ENCODE peak calls at places on chromosome 21, in nine cellular contexts. A is uterus, E is upper lobe of left lung, P is adrenal gland, R is heart right ventricle, U is left ventricle myocardium inferior, M is GM23338, L is heart left ventricle, K is AG04450. G is an unnamed sample.

GRCh38 chr21:44093761-44094160 is 13.4 kb upstream of the PWP2 start:
- DNase-seq in K (no peak), L (no peak), R (no peak), E (no peak), A (no peak), P (no peak), M (no peak), U (no peak), G (peak)

GRCh38 chr21:26892151-26892550 is 46.9 kb upstream of the ADAMTS1 start:
- DNase-seq in L (no peak), E (no peak), M (no peak), R (no peak), A (no peak), P (no peak), K (no peak), U (no peak), G (no peak)

GRCh38 chr21:44918581-44919033 is 2.1 kb downstream of the ITGB2 start:
- DNase-seq in K (no peak), U (no peak), M (peak), P (no peak), A (no peak), E (no peak), L (no peak), R (no peak), G (no peak)

GRCh38 chr21:38899277-38899947 is 93.7 kb downstream of the ETS2 start:
- DNase-seq in A (no peak), L (no peak), K (no peak), M (no peak), U (no peak), R (no peak), P (no peak), E (no peak), G (no peak)

GRCh38 chr21:38913120-38913975 is 107.6 kb downstream of the ETS2 start:
- DNase-seq in M (peak), U (peak), R (peak), A (peak), P (peak), E (peak), L (peak), K (peak), G (peak)

GRCh38 chr21:43613755-43614638 is 45.3 kb downstream of the HSF2BP start:
- DNase-seq in E (no peak), L (no peak), R (no peak), K (no peak), U (no peak), A (no peak), P (no peak), M (no peak), G (no peak)

GRCh38 chr21:31873696-31874599 is 1.1 kb downstream of the HUNK start:
- DNase-seq in K (no peak), A (peak), E (peak), U (peak), L (peak), P (peak), M (peak), R (peak), G (no peak)

GRCh38 chr21:39579734-39580332 is 32.9 kb upstream of the B3GALT5 start:
- DNase-seq in K (no peak), A (no peak), E (no peak), P (no peak), U (no peak), R (no peak), M (peak), L (no peak), G (no peak)

GRCh38 chr21:46188226-46189212 is 4.3 kb upstream of the SPATC1L start:
- DNase-seq in E (peak), A (peak), U (peak), R (peak), M (peak), P (peak), L (peak), K (no peak), G (peak)

GRCh38 chr21:35048183-35048601 is 910 bp downstream of the RUNX1 start:
- DNase-seq in U (no peak), R (no peak), L (no peak), K (no peak), M (no peak), A (no peak), P (peak), E (peak), G (no peak)

GRCh38 chr21:41953249-41953830 is 478 bp downstream of the C2CD2 start:
- DNase-seq in M (peak), E (no peak), P (no peak), U (peak), A (peak), R (peak), K (no peak), L (no peak), G (no peak)

GRCh38 chr21:45994738-45995685 is 13.4 kb downstream of the COL6A1 start:
- DNase-seq in K (no peak), A (peak), U (peak), P (peak), L (peak), R (peak), M (no peak), E (no peak), G (no peak)

GRCh38 chr21:45970674-45971486 is 10.7 kb upstream of the COL6A1 start:
- DNase-seq in U (peak), A (peak), R (peak), M (peak), P (peak), L (no peak), K (no peak), E (no peak), G (peak)

GRCh38 chr21:46559291-46559983 is 45.4 kb downstream of the S100B start:
- DNase-seq in R (no peak), A (no peak), L (no peak), U (no peak), M (no peak), E (no peak), P (peak), K (no peak), G (no peak)

GRCh38 chr21:32764186-32764585 is 7.4 kb downstream of the PAXBP1 start:
- DNase-seq in P (no peak), L (no peak), A (no peak), E (no peak), R (no peak), M (no peak), U (no peak), K (no peak), G (no peak)

GRCh38 chr21:44913425-44914175 is 7.1 kb downstream of the ITGB2 start:
- DNase-seq in E (no peak), M (no peak), R (no peak), K (no peak), P (no peak), A (no peak), U (no peak), L (no peak), G (no peak)

GRCh38 chr21:41316200-41316599 is 401 bp upstream of the FAM3B start:
- DNase-seq in U (no peak), L (no peak), A (no peak), K (no peak), E (no peak), P (no peak), M (no peak), R (no peak), G (no peak)

GRCh38 chr21:15741510-15741909 is 11.7 kb downstream of the USP25 start:
- DNase-seq in M (no peak), E (no peak), A (no peak), U (no peak), R (no peak), K (no peak), P (no peak), L (no peak), G (no peak)

GRCh38 chr21:38477241-38477640 is 21.0 kb downstream of the ERG start:
- DNase-seq in M (no peak), L (no peak), P (no peak), R (no peak), U (no peak), K (no peak), A (no peak), E (no peak), G (no peak)

GRCh38 chr21:39156024-39156423 is 27.2 kb downstream of the PSMG1 start:
- DNase-seq in P (no peak), L (no peak), A (no peak), E (no peak), M (no peak), R (no peak), K (no peak), U (no peak), G (no peak)

DNA sequence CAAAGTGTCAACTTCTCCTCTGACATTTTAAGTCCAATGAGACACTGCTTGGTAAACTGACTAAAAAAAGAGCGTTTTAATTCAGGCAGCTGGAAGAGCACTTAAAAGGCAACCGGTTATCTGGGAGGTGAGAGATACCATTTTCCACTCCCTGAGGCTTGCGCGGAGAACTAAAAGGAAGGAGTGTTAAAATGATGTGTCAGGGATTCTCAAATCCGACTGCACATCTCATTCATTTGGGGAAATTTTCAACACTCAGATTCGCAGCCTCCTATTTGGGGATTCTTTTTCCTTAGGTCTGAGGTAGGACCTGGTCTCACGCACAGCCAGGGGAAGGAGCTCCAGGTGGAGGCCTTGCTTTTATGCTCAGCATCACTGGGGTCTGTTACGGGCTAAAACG is 153.9 kb downstream of the GABPA start:
- DNase-seq in K (no peak), E (no peak), A (no peak), M (no peak), R (no peak), L (no peak), P (no peak), U (no peak), G (no peak)
- H3K27ac ChIP-seq in K (no peak), E (no peak), A (no peak), M (peak), R (no peak), L (no peak), P (no peak), U (no peak), G (no peak)

GRCh38 chr21:33894736-33895288 is 20.8 kb downstream of the ATP5PO start:
- DNase-seq in R (peak), P (peak), M (peak), U (peak), E (peak), L (peak), K (peak), A (peak), G (peak)
- TF ChIP-seq CTCF in R (peak), P (peak), M (peak), U (peak), E (peak), L (peak), K (peak), A (peak), G (peak)

GRCh38 chr21:36093512-36093911 is 23.7 kb downstream of the CBR1 start:
- DNase-seq in K (no peak), U (no peak), E (no peak), P (no peak), L (no peak), R (no peak), A (no peak), M (no peak), G (no peak)

GRCh38 chr21:36089946-36090345 is 20.1 kb downstream of the CBR1 start:
- DNase-seq in P (no peak), A (no peak), U (no peak), K (no peak), R (no peak), E (no peak), L (no peak), M (no peak), G (no peak)

GRCh38 chr21:36096398-36097290 is 26.8 kb downstream of the CBR1 start:
- DNase-seq in U (no peak), K (no peak), M (peak), E (no peak), A (no peak), L (no peak), R (no peak), P (no peak), G (no peak)

GRCh38 chr21:36097427-36098230 is 27.8 kb downstream of the CBR1 start:
- DNase-seq in R (no peak), M (no peak), L (no peak), K (no peak), A (no peak), E (no peak), U (no peak), P (no peak), G (no peak)

GRCh38 chr21:36092676-36093075 is 22.9 kb downstream of the CBR1 start:
- DNase-seq in P (no peak), R (no peak), U (no peak), A (no peak), E (no peak), K (no peak), L (no peak), M (no peak), G (no peak)
- H3K4me3 ChIP-seq in P (no peak), R (no peak), U (no peak), A (no peak), E (no peak), K (no peak), L (no peak), M (no peak), G (no peak)

GRCh38 chr21:36430841-36431240 is 45.6 kb downstream of the CHAF1B start:
- DNase-seq in L (no peak), R (no peak), P (no peak), U (no peak), A (no peak), M (no peak), E (no peak), K (no peak), G (no peak)
- H3K27ac ChIP-seq in L (no peak), R (peak), P (peak), U (peak), A (peak), M (no peak), E (peak), K (no peak), G (peak)

GRCh38 chr21:36658926-36659325 is 40.0 kb upstream of the SIM2 start:
- DNase-seq in U (no peak), R (no peak), K (no peak), M (no peak), L (no peak), A (no peak), P (no peak), E (no peak), G (no peak)

GRCh38 chr21:36664678-36665022 is 34.3 kb upstream of the SIM2 start:
- DNase-seq in E (no peak), M (no peak), K (no peak), R (peak), L (no peak), A (no peak), U (no peak), P (peak), G (no peak)

GRCh38 chr21:36663033-36663855 is 35.7 kb upstream of the SIM2 start:
- DNase-seq in L (no peak), R (no peak), A (no peak), E (no peak), M (no peak), K (no peak), P (no peak), U (no peak), G (no peak)

GRCh38 chr21:36657999-36658398 is 40.9 kb upstream of the SIM2 start:
- DNase-seq in R (no peak), U (no peak), L (no peak), A (no peak), P (no peak), K (no peak), M (no peak), E (no peak), G (no peak)

GRCh38 chr21:36661511-36662309 is 37.2 kb upstream of the SIM2 start:
- DNase-seq in R (no peak), K (no peak), L (peak), P (peak), E (peak), U (no peak), M (peak), A (no peak), G (no peak)
- TF ChIP-seq CTCF in R (peak), K (peak), L (peak), P (peak), E (peak), U (peak), M (peak), A (no peak), G (no peak)

DNA sequence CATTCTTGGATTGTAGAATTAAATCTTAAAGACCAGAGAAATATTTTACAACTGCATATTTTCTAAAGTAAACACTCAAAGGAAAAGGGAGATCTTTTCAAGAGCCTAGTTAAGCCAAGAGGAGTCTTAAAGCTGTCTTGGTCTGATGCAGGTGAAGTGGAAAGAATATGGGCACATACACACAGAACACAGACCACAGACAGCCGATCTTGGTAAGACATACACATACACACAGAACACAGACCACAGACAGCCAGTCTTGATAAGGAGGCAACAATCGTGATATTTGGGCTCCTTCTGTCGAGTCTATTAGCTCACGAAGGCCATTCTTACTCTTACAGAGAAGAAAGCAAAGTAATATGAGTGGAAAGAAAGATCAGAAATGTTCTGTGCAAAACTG is 1153.9 kb upstream of the TMPRSS15 start:
- DNase-seq in M (no peak), L (no peak), A (no peak), U (no peak), E (no peak), P (no peak), K (no peak), R (no peak), G (no peak)
- H3K4me3 ChIP-seq in M (no peak), L (no peak), A (no peak), U (no peak), E (no peak), P (no peak), K (no peak), R (no peak), G (no peak)

GRCh38 chr21:29075706-29076447 is 2.4 kb upstream of the CCT8 start:
- DNase-seq in A (no peak), K (no peak), U (no peak), E (no peak), R (no peak), M (no peak), L (no peak), P (no peak), G (no peak)
- H3K27ac ChIP-seq in A (peak), K (no peak), U (peak), E (no peak), R (peak), M (peak), L (peak), P (peak), G (peak)

GRCh38 chr21:16855164-16855667 is 657.6 kb upstream of the CXADR start:
- DNase-seq in P (no peak), K (no peak), L (no peak), E (no peak), A (no peak), U (no peak), M (no peak), R (no peak), G (no peak)

GRCh38 chr21:16851054-16851453 is 661.8 kb upstream of the CXADR start:
- DNase-seq in P (no peak), A (no peak), M (peak), R (no peak), K (no peak), E (no peak), U (no peak), L (no peak), G (no peak)
- TF ChIP-seq CTCF in P (no peak), A (no peak), M (no peak), R (no peak), K (peak), E (no peak), U (no peak), L (no peak), G (no peak)

GRCh38 chr21:30668776-30669175 is 26.1 kb downstream of the KRTAP20-3 start:
- DNase-seq in P (no peak), K (no peak), E (no peak), R (no peak), L (no peak), A (no peak), M (no peak), U (no peak), G (no peak)
- H3K4me3 ChIP-seq in P (no peak), K (no peak), E (no peak), R (no peak), L (no peak), A (no peak), M (no peak), U (no peak), G (no peak)

G was measured in tibial artery.